ENCODE peak calls at places on chromosomes 11 and 22, in seven cellular contexts. C is epithelial cell of esophagus, N is hepatic stellate cell, O is dorsolateral prefrontal cortex, I is A549, A is skeletal muscle cell, Q is HEK293T. D is an unnamed sample.

GRCh38 chr11:106087815-106088435 is 10.5 kb downstream of the AASDHPPT start:
- DNase-seq in C (peak), N (no peak), O (peak), I (no peak), A (no peak), Q (peak), D (no peak)

GRCh38 chr11:102807921-102808320 is 10.0 kb upstream of the MMP1 start:
- DNase-seq in C (peak), N (peak), O (no peak), I (peak), A (no peak), Q (no peak), D (no peak)

GRCh38 chr22:43592470-43592869 is 180.7 kb downstream of the MPPED1 start:
- DNase-seq in C (no peak), N (no peak), O (no peak), I (no peak), A (no peak), Q (peak), D (no peak)

GRCh38 chr11:105713696-105714095 is 103.8 kb downstream of the GRIA4 start:
- DNase-seq in C (no peak), N (no peak), O (no peak), I (no peak), A (no peak), Q (no peak), D (no peak)

GRCh38 chr11:94309757-94310156 is 5.4 kb downstream of the IZUMO1R start:
- DNase-seq in C (peak), N (no peak), O (no peak), I (no peak), A (no peak), Q (no peak), D (no peak)

GRCh38 chr11:5369793-5370192 is 13.8 kb upstream of the OR51M1 start:
- DNase-seq in C (peak), N (peak), O (no peak), I (peak), A (peak), Q (no peak), D (no peak)

GRCh38 chr11:35144811-35145210 is 5.8 kb downstream of the CD44 start:
- DNase-seq in C (peak), N (no peak), O (no peak), I (no peak), A (no peak), Q (no peak), D (no peak)

GRCh38 chr11:110251837-110252236 is 44.6 kb downstream of the RDX start:
- DNase-seq in C (peak), N (no peak), O (no peak), I (peak), A (peak), Q (no peak), D (no peak)

GRCh38 chr11:61023086-61024035 is 51.9 kb downstream of the CD6 start:
- DNase-seq in C (no peak), N (no peak), O (no peak), I (no peak), A (no peak), Q (no peak), D (no peak)

GRCh38 chr22:23787910-23788309 is 1.1 kb downstream of the SMARCB1 start:
- DNase-seq in C (no peak), N (no peak), O (no peak), I (no peak), A (no peak), Q (no peak), D (no peak)

GRCh38 chr11:18459634-18460033 is 4.0 kb downstream of the LDHAL6A start:
- DNase-seq in C (no peak), N (no peak), O (no peak), I (no peak), A (no peak), Q (no peak), D (no peak)

GRCh38 chr11:118691926-118692830 is 12.7 kb upstream of the TREH start:
- DNase-seq in C (peak), N (peak), O (no peak), I (no peak), A (peak), Q (no peak), D (peak)

GRCh38 chr22:45102896-45103420 is 60.8 kb upstream of the NUP50 start:
- DNase-seq in C (no peak), N (no peak), O (no peak), I (no peak), A (no peak), Q (no peak), D (no peak)

GRCh38 chr11:21401496-21401895 is 732.1 kb downstream of the NELL1 start:
- DNase-seq in C (peak), N (no peak), O (no peak), I (no peak), A (no peak), Q (no peak), D (no peak)

GRCh38 chr11:28447226-28447625 is 339.0 kb downstream of the METTL15 start:
- DNase-seq in C (no peak), N (peak), O (no peak), I (no peak), A (peak), Q (no peak), D (no peak)

GRCh38 chr11:27553186-27553585 is 46.6 kb upstream of the LIN7C start:
- DNase-seq in C (peak), N (no peak), O (no peak), I (no peak), A (no peak), Q (no peak), D (no peak)